ENCODE peak calls at places on chromosome 9, in four cellular contexts. B, R, P and Q are unnamed samples.

GRCh38 chr9:6450641-6451375 is 37.8 kb downstream of the UHRF2 start:
- DNase-seq in P (no peak), R (no peak), B (no peak), Q (no peak)

GRCh38 chr9:126327016-126327749 is 554 bp downstream of the MVB12B start:
- DNase-seq in P (no peak), B (peak; percentile 68), R (no peak), Q (no peak)

GRCh38 chr9:15377625-15378252 is 44.9 kb upstream of the SNAPC3 start:
- DNase-seq in P (no peak), R (no peak), B (no peak), Q (no peak)

GRCh38 chr9:126700903-126701819 is 87.4 kb downstream of the LMX1B start:
- DNase-seq in R (no peak), B (no peak), P (no peak), Q (no peak)

GRCh38 chr9:93686127-93686879 is 109.9 kb downstream of the PHF2 start:
- DNase-seq in R (no peak), P (no peak), B (no peak), Q (no peak)

GRCh38 chr9:125241000-125241862 is at the start of gene HSPA5:
- DNase-seq in P (peak; percentile 99), B (peak; percentile 99), R (peak; percentile 99), Q (peak; percentile 99)

GRCh38 chr9:98811051-98811650 is 3.7 kb downstream of the GALNT12 start:
- DNase-seq in P (no peak), R (no peak), B (no peak), Q (no peak)

GRCh38 chr9:83920942-83921707 is at the start of gene KIF27:
- DNase-seq in R (peak; percentile 80), P (peak; percentile 92), B (peak; percentile 100), Q (peak; percentile 97)

GRCh38 chr9:134602547-134603362 is 38.8 kb upstream of the COL5A1 start:
- DNase-seq in P (peak; percentile 42), R (no peak), B (no peak), Q (peak; percentile 84)

GRCh38 chr9:122338989-122339388 is 31.8 kb upstream of the PTGS1 start:
- DNase-seq in B (no peak), R (no peak), P (no peak), Q (no peak)

GRCh38 chr9:133989554-133990365 is 2.4 kb downstream of the VAV2 start:
- DNase-seq in P (no peak), B (no peak), R (no peak), Q (no peak)

GRCh38 chr9:35903049-35903448 is 3.0 kb upstream of the HRCT1 start:
- DNase-seq in P (peak; percentile 65), B (no peak), R (no peak), Q (peak; percentile 55)

GRCh38 chr9:71796368-71796767 is 28.1 kb upstream of the CEMIP2 start:
- DNase-seq in R (peak; percentile 31), P (no peak), B (no peak), Q (no peak)

GRCh38 chr9:95032580-95033298 is 284.8 kb downstream of the FANCC start:
- DNase-seq in P (no peak), B (no peak), R (no peak), Q (no peak)

GRCh38 chr9:30799527-30800101 is 1584.8 kb upstream of the ACO1 start:
- DNase-seq in R (no peak), P (no peak), B (no peak), Q (no peak)

GRCh38 chr9:124332756-124333155 is 75.0 kb downstream of the NEK6 start:
- DNase-seq in R (no peak), B (no peak), P (no peak), Q (no peak)

GRCh38 chr9:129714393-129715051 is 38.3 kb downstream of the PTGES start:
- DNase-seq in R (no peak), B (no peak), P (no peak), Q (no peak)

GRCh38 chr9:101995231-101995630 is 256.8 kb upstream of the GRIN3A start:
- DNase-seq in R (no peak), B (no peak), P (no peak), Q (no peak)

GRCh38 chr9:6827370-6827949 is 69.7 kb downstream of the KDM4C start:
- DNase-seq in P (peak; percentile 71), R (peak; percentile 16), B (peak; percentile 63), Q (peak; percentile 58)

GRCh38 chr9:87599901-87600610 is 102.4 kb downstream of the DAPK1 start:
- DNase-seq in R (no peak), B (no peak), P (peak; percentile 73), Q (no peak)

GRCh38 chr9:130235558-130236435 is 29.8 kb upstream of the HMCN2 start:
- DNase-seq in R (no peak), P (peak; percentile 25), B (peak; percentile 95), Q (peak; percentile 39)

GRCh38 chr9:137103206-137103999 is 11.1 kb downstream of the DPP7 start:
- DNase-seq in P (no peak), B (no peak), R (no peak), Q (no peak)
- H3K36me3 ChIP-seq in P (peaks cover 31% of the 10 kb centered on the region), B (peaks cover 37% of the 10 kb centered on the region), R (peaks cover 60% of the 10 kb centered on the region), Q (peaks cover 92% of the 10 kb centered on the region)

DNA sequence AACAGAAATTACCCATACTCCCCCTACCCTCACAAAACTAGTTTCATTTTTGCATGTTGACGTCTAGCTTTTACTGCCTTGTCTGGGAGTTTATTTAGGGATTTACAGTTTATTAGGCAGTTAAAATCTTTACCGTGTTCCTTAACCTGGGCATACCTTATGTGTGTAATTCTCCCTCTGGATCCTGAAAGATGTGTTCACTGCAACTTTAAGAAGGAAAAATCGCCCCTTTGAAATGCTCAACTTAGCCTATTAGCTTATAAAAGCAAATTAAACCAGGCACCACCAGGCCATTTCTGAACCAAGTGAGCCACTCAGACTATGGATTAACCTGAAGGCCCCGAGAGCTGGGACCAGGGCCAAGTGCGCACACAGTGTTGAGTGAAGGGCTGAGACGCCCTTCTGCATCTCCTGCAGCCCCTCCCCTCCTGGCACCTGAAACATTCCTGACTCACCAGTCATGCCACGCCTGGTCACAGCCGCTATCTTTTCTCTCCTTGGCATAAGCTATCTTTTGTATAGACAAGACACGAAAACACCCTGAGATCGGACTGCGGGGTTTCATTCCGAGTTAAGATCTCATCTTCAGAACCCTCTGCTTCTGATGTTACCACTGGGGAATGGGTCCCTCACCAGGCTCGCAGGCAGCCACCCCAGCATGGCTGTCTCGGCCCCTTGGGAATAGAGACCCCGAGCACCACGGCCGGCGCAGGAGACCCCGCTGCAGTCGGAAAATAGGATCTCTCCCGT is 111.9 kb downstream of the ROR2 start:
- DNase-seq in R (no peak), B (no peak), P (no peak), Q (no peak)
- TF ChIP-seq SUZ12 in R (no peak), B (no peak), P (no peak), Q (no peak)

GRCh38 chr9:100578610-100579009 is 731 bp downstream of the CAVIN4 start:
- DNase-seq in P (no peak), R (no peak), B (no peak), Q (no peak)

GRCh38 chr9:100577776-100578448 is at the start of gene CAVIN4:
- DNase-seq in P (no peak), R (no peak), B (no peak), Q (no peak)

GRCh38 chr9:100575765-100576368 is 2.0 kb upstream of the CAVIN4 start:
- DNase-seq in R (no peak), B (no peak), P (no peak), Q (no peak)

GRCh38 chr9:100575006-100575405 is 2.9 kb upstream of the CAVIN4 start:
- DNase-seq in R (no peak), P (no peak), B (no peak), Q (no peak)

GRCh38 chr9:100573655-100574260 is 4.1 kb upstream of the CAVIN4 start:
- DNase-seq in P (no peak), B (no peak), R (no peak), Q (no peak)
- H3K4me1 ChIP-seq in P (no peaks in the 10 kb centered on the region), B (no peaks in the 10 kb centered on the region), R (no peaks in the 10 kb centered on the region), Q (no peaks in the 10 kb centered on the region)

DNA sequence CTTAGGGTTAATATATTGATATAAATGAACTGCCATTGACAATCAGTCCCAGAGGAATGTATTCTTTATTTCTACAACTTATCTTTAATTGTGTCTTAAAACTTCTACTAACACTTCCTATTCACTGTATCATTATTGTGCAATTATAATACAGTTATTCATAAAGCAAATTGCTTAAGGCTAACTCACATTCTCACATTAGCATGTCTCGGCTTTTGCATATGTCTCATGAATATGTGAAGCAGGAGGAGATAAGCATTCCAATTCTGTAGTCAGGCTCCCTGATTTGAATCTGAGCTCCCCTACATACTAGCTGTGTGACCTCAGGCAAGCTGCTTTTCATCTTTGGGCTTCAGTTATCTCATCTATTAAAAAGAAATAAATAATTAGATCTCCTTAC is 45.4 kb downstream of the PLGRKT start:
- DNase-seq in B (no peak), R (no peak), P (no peak), Q (no peak)
- H3K36me3 ChIP-seq in B (no peaks in the 10 kb centered on the region), R (no peaks in the 10 kb centered on the region), P (no peaks in the 10 kb centered on the region), Q (no peaks in the 10 kb centered on the region)

DNA sequence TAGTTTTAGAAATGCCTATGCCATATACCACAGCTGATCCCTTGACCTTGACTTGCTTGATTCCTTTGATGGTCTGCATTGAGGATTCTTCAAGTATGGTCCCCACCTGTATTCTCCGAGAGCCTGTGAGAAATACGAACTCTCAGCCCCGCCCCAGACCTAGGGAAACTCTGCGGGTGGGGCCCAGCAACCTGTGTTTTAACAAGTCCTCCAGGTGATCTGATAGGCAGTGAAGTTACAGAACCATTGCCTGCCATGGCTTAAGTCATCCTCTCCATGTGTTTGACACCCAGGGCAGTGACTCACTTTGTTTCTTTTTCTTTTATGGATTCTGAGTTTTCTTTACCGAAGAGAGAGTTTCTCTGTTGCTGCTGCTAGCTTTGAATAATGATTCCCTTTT is 18.5 kb downstream of the FRMPD1 start:
- DNase-seq in P (no peak), R (no peak), B (no peak), Q (no peak)
- TF ChIP-seq SUZ12 in P (no peak), R (no peak), B (no peak), Q (no peak)

DNA sequence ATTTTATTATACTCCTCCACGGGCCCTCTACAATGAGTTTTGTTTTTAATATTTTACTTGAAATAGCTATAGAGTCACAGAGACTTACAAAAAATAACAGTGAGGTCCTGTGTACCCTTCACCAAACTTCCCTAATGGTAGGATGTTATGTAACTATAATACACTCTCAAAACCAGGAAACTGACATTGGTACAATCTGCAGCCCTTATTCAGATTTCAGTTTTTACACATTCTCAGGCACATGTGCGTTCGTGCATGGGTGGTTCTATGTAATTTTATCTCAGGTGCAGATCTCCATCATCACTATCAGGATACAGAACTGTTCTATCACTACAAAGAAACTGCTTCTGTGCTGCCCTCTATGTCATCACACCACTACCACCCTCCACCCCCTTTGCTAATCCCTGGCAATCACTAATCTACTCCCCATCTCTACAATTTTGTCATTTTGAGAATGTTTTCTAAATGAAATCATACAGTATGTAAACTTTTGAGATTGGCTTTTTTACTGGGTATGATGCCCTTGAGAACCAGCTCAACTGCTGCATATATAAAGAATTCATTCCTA is 16.4 kb downstream of the RAB14 start:
- DNase-seq in B (no peak), R (no peak), P (no peak), Q (no peak)
- H3K4me1 ChIP-seq in B (no peaks in the 10 kb centered on the region), R (peaks cover 12% of the 10 kb centered on the region), P (peaks cover 84% of the 10 kb centered on the region), Q (no peaks in the 10 kb centered on the region)

DNA sequence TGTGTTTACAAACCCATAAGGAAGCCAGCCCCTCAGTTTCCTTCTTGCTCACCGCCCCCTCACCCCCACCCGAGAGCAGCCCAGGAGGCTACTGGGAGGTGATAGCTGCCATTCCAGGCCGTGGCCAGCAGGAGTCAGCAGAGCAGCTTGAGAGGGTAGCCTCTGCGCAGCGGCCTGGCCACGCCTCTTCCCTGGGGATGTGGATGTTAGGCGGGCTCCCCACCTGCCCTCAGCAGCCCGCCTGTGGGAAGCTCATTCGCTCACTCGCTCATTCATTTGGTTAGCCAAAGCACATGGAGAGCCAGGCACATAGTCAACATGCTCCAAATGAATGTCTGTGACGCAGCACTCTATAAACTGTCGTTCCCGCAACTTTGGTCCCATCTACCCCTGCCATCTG is 6.1 kb upstream of the DPM2 start:
- DNase-seq in R (no peak), P (peak; percentile 61), B (peak; percentile 93), Q (peak; percentile 68)
- H3K36me3 ChIP-seq in R (peaks cover 11% of the 10 kb centered on the region), P (peaks cover 21% of the 10 kb centered on the region), B (peaks cover 14% of the 10 kb centered on the region), Q (peaks cover 74% of the 10 kb centered on the region)